ENCODE peak calls at places on chromosome 7, in four cellular contexts. One of them, this sample, is unnamed.

GRCh38 chr7:79182283-79182682 is 271.2 kb downstream of the MAGI2 start:
- DNase-seq in SW 1271: no peak
- DNase-seq in mesendoderm: no peak
- DNase-seq in NCI-H1694: no peak
- DNase-seq in this sample: no peak

GRCh38 chr7:6057316-6058128 is 26.3 kb downstream of the ANKRD61 start:
- DNase-seq in SW 1271: no peak
- DNase-seq in mesendoderm: peak
- DNase-seq in NCI-H1694: no peak
- DNase-seq in this sample: no peak

GRCh38 chr7:128124786-128125185 is 93.5 kb upstream of the LRRC4 start:
- DNase-seq in SW 1271: no peak
- DNase-seq in mesendoderm: no peak
- DNase-seq in NCI-H1694: no peak
- DNase-seq in this sample: no peak

GRCh38 chr7:51649-52048 is 140.7 kb upstream of the FAM20C start:
- DNase-seq in SW 1271: no peak
- DNase-seq in mesendoderm: no peak
- DNase-seq in NCI-H1694: no peak
- DNase-seq in this sample: no peak

GRCh38 chr7:156022483-156023459 is 210.5 kb upstream of the SHH start:
- DNase-seq in SW 1271: no peak
- DNase-seq in mesendoderm: no peak
- DNase-seq in NCI-H1694: no peak
- DNase-seq in this sample: no peak

GRCh38 chr7:81308643-81309354 is 389.9 kb upstream of the SEMA3C start:
- DNase-seq in SW 1271: no peak
- DNase-seq in mesendoderm: peak
- DNase-seq in NCI-H1694: no peak
- DNase-seq in this sample: no peak

GRCh38 chr7:24816868-24817267 is 59.6 kb upstream of the GSDME start:
- DNase-seq in SW 1271: no peak
- DNase-seq in mesendoderm: no peak
- DNase-seq in NCI-H1694: no peak
- DNase-seq in this sample: no peak

GRCh38 chr7:113968713-113969112 is 49.9 kb upstream of the PPP1R3A start:
- DNase-seq in SW 1271: no peak
- DNase-seq in mesendoderm: no peak
- DNase-seq in NCI-H1694: no peak
- DNase-seq in this sample: no peak

GRCh38 chr7:98354511-98355249 is 46.2 kb downstream of the BAIAP2L1 start:
- DNase-seq in SW 1271: peak
- DNase-seq in mesendoderm: peak
- DNase-seq in NCI-H1694: no peak
- DNase-seq in this sample: no peak

GRCh38 chr7:106347229-106347833 is 62.5 kb upstream of the NAMPT start:
- DNase-seq in SW 1271: no peak
- DNase-seq in mesendoderm: no peak
- DNase-seq in NCI-H1694: no peak
- DNase-seq in this sample: no peak

GRCh38 chr7:5500056-5500776 is 76.6 kb upstream of the TNRC18 start:
- DNase-seq in SW 1271: no peak
- DNase-seq in mesendoderm: no peak
- DNase-seq in NCI-H1694: no peak
- DNase-seq in this sample: no peak

GRCh38 chr7:51350195-51350896 is 33.7 kb upstream of the COBL start:
- DNase-seq in SW 1271: no peak
- DNase-seq in mesendoderm: no peak
- DNase-seq in NCI-H1694: no peak
- DNase-seq in this sample: peak